ENCODE peak calls at places on chromosome 19, in five cellular contexts. One of them, this sample, is unnamed.

GRCh38 chr19:11168568-11168967 is 13.0 kb upstream of the SPC24 start:
- DNase-seq in GM12878: no peak
- DNase-seq in K562: no peak
- DNase-seq in HepG2: no peak
- DNase-seq in H1: no peak
- DNase-seq in this sample: no peak

GRCh38 chr19:33704271-33704670 is 82.5 kb downstream of the CHST8 start:
- DNase-seq in K562: no peak
- DNase-seq in HepG2: no peak
- DNase-seq in GM12878: no peak
- DNase-seq in H1: no peak
- DNase-seq in this sample: no peak

GRCh38 chr19:52211926-52212571 is 22.2 kb downstream of the PPP2R1A start:
- DNase-seq in H1: no peak
- DNase-seq in K562: no peak
- DNase-seq in GM12878: no peak
- DNase-seq in HepG2: no peak
- DNase-seq in this sample: no peak

GRCh38 chr19:35055715-35056179 is 14.2 kb downstream of the HPN start:
- DNase-seq in H1: peak; percentile 75
- DNase-seq in GM12878: no peak
- DNase-seq in K562: peak; percentile 46
- DNase-seq in HepG2: no peak
- DNase-seq in this sample: peak; percentile 90

GRCh38 chr19:7701049-7701653 is 780 bp downstream of the FCER2 start:
- DNase-seq in GM12878: no peak
- DNase-seq in H1: no peak
- DNase-seq in HepG2: no peak
- DNase-seq in K562: no peak
- DNase-seq in this sample: no peak

GRCh38 chr19:57803594-57804325 is 11.0 kb downstream of the ZNF552 start:
- DNase-seq in H1: no peak
- DNase-seq in GM12878: no peak
- DNase-seq in HepG2: peak; percentile 30
- DNase-seq in K562: no peak
- DNase-seq in this sample: peak; percentile 92

GRCh38 chr19:1224047-1224825 is 13.6 kb downstream of the CBARP start:
- DNase-seq in K562: no peak
- DNase-seq in HepG2: no peak
- DNase-seq in GM12878: no peak
- DNase-seq in H1: no peak
- DNase-seq in this sample: no peak

GRCh38 chr19:8615813-8616596 is 5.5 kb upstream of the ADAMTS10 start:
- DNase-seq in K562: peak; percentile 72
- DNase-seq in HepG2: peak; percentile 62
- DNase-seq in GM12878: no peak
- DNase-seq in H1: no peak
- DNase-seq in this sample: peak; percentile 79

GRCh38 chr19:40549007-40549708 is 27.5 kb upstream of the SHKBP1 start:
- DNase-seq in GM12878: no peak
- DNase-seq in H1: peak; percentile 73
- DNase-seq in HepG2: peak; percentile 49
- DNase-seq in K562: peak; percentile 84
- DNase-seq in this sample: peak; percentile 96

GRCh38 chr19:38079926-38080380 is 144.1 kb downstream of the DPF1 start:
- DNase-seq in H1: no peak
- DNase-seq in HepG2: peak; percentile 68
- DNase-seq in K562: no peak
- DNase-seq in GM12878: peak; percentile 77
- DNase-seq in this sample: peak; percentile 12

GRCh38 chr19:54364775-54365257 is at the start of gene LAIR1:
- DNase-seq in K562: no peak
- DNase-seq in GM12878: no peak
- DNase-seq in HepG2: no peak
- DNase-seq in H1: no peak
- DNase-seq in this sample: no peak

GRCh38 chr19:41637484-41637883 is 10.6 kb upstream of the CEACAM4 start:
- DNase-seq in GM12878: no peak
- DNase-seq in HepG2: no peak
- DNase-seq in K562: no peak
- DNase-seq in H1: no peak
- DNase-seq in this sample: no peak

GRCh38 chr19:1265611-1266115 is 3.5 kb upstream of the CIRBP start:
- DNase-seq in GM12878: no peak
- DNase-seq in K562: no peak
- DNase-seq in H1: no peak
- DNase-seq in HepG2: no peak
- DNase-seq in this sample: no peak

GRCh38 chr19:35766571-35767104 is 8.7 kb downstream of the PROSER3 start:
- DNase-seq in K562: no peak
- DNase-seq in HepG2: no peak
- DNase-seq in H1: no peak
- DNase-seq in GM12878: no peak
- DNase-seq in this sample: no peak

GRCh38 chr19:44806271-44806670 is 2.6 kb upstream of the BCAM start:
- DNase-seq in H1: no peak
- DNase-seq in GM12878: no peak
- DNase-seq in K562: no peak
- DNase-seq in HepG2: no peak
- DNase-seq in this sample: no peak

GRCh38 chr19:46904114-46905060 is 43.6 kb downstream of the ARHGAP35 start:
- DNase-seq in GM12878: no peak
- DNase-seq in H1: no peak
- DNase-seq in HepG2: no peak
- DNase-seq in K562: no peak
- DNase-seq in this sample: peak; percentile 47

GRCh38 chr19:2230029-2230531 is 6.0 kb downstream of the PLEKHJ1 start:
- DNase-seq in K562: no peak
- DNase-seq in GM12878: no peak
- DNase-seq in H1: no peak
- DNase-seq in HepG2: no peak
- DNase-seq in this sample: no peak

GRCh38 chr19:49574206-49574755 is 6.1 kb downstream of the NOSIP start:
- DNase-seq in H1: no peak
- DNase-seq in K562: no peak
- DNase-seq in GM12878: no peak
- DNase-seq in HepG2: no peak
- DNase-seq in this sample: no peak

GRCh38 chr19:39341720-39342604 is at the start of gene SAMD4B:
- DNase-seq in K562: peak; percentile 98
- DNase-seq in GM12878: peak; percentile 87
- DNase-seq in H1: peak; percentile 94
- DNase-seq in HepG2: peak; percentile 92
- DNase-seq in this sample: peak; percentile 98

GRCh38 chr19:8552810-8553209 is 24.4 kb downstream of the MYO1F start:
- DNase-seq in H1: peak; percentile 10
- DNase-seq in HepG2: peak; percentile 58
- DNase-seq in GM12878: no peak
- DNase-seq in K562: peak; percentile 71
- DNase-seq in this sample: peak; percentile 89

GRCh38 chr19:48393196-48393558 is 291 bp upstream of the GRIN2D start:
- DNase-seq in HepG2: no peak
- DNase-seq in GM12878: no peak
- DNase-seq in K562: no peak
- DNase-seq in H1: no peak
- DNase-seq in this sample: peak; percentile 42
- H3K4me3 ChIP-seq in HepG2: peak overlapping the region; percentile 56
- H3K4me3 ChIP-seq in GM12878: no peak overlapping the region
- H3K4me3 ChIP-seq in K562: no peak overlapping the region
- H3K4me3 ChIP-seq in H1: peak overlapping the region; percentile 65
- H3K4me3 ChIP-seq in this sample: peak overlapping the region; percentile 74

GRCh38 chr19:56476671-56477428 is at the start of gene ZNF667:
- DNase-seq in H1: no peak
- DNase-seq in GM12878: no peak
- DNase-seq in HepG2: no peak
- DNase-seq in K562: no peak
- DNase-seq in this sample: peak; percentile 4
- H3K4me2 ChIP-seq in H1: peak within 1 kb of the TSS; percentile 94
- H3K4me2 ChIP-seq in GM12878: no peak within 1 kb of the TSS
- H3K4me2 ChIP-seq in HepG2: no peak within 1 kb of the TSS
- H3K4me2 ChIP-seq in K562: peak within 1 kb of the TSS; percentile 58
- H3K4me2 ChIP-seq in this sample: peak within 1 kb of the TSS; percentile 82

DNA sequence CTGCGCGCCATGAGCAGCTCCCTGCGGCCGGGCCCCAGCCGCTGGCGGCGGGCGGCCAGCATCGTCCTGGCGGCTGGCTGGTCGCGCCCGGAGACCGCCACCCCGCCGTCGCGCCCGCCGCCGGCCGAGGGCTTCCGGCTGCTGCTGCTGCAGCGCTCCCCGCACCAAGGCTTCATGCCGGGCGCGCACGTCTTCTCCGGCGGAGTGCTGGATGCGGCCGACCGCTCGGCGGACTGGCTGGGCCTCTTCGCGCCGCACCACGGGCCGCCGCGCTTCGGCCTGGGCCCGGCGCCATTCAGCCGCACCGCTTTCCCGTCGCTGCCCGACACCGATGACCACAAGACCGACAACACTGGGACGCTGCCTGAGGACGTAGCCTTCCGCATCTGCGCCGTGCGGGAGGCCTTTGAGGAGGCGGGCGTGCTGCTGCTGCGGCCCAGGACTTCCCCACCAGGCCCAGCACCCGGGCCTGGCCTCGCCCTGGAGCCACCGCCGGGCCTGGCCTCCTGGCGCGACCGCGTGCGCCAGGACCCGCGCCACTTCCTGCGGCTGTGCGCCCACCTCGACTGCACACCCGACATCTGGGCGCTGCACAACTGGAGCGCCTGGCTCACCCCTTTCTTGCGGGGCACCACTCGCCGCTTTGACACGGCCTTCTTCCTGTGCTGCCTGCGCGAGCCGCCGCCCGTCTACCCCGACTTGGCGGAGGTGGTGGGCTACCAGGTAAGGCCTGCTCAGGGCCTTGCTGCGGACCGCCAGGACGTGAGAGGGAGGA is 518 bp downstream of the NUDT19 start:
- DNase-seq in GM12878: no peak
- DNase-seq in H1: no peak
- DNase-seq in HepG2: no peak
- DNase-seq in K562: peak; percentile 58
- DNase-seq in this sample: peak; percentile 65
- TF ChIP-seq CREB1 in GM12878: peak; percentile 86
- TF ChIP-seq CREB1 in H1: peak; percentile 82
- TF ChIP-seq CREB1 in HepG2: no peak
- TF ChIP-seq CREB1 in K562: peak; percentile 84
- TF ChIP-seq CREB1 in this sample: peak; percentile 29

GRCh38 chr19:29510701-29511265 is 15.0 kb upstream of the VSTM2B start:
- DNase-seq in GM12878: no peak
- DNase-seq in K562: no peak
- DNase-seq in H1: no peak
- DNase-seq in HepG2: no peak
- DNase-seq in this sample: peak; percentile 63
- H3K4me3 ChIP-seq in GM12878: no peak overlapping the region
- H3K4me3 ChIP-seq in K562: no peak overlapping the region
- H3K4me3 ChIP-seq in H1: no peak overlapping the region
- H3K4me3 ChIP-seq in HepG2: no peak overlapping the region
- H3K4me3 ChIP-seq in this sample: no peak overlapping the region

DNA sequence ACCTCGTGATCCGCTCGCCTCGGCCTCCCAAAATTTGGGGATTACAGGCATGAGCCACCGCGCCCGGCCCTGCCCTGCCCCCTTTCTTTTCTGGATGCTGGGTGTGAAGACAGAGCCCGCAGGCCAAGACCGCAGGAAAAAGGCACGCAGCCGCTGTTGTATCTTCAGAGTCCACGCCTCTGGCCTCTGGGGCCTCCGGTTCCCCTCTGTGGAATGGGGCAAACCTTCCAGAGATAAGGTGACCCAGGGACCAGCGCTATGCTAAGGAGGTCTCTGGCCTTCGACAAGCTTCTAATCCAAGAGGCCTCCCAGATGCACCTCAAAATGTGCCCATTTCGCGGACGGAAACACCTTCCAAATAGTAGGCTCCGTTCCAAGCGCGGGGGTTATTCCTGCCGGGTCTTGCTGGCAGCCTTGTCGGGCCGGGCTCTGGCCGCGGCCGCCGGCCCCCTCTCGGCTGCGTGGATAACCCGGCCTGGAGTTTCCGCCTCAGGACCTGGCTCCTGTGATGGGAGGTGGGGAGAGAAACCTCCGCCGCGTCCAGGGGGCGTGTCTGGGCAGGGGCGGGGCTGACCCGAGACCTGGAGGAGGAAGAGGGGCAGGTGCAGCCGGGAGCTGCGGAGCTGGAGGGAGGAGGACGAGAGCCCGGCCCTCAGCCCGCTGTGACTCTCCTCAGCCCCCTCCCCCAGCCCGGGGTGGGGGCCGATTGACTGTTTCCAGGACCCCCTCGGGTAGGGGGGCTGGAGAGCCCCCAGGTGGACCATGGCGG is 13.1 kb downstream of the TJP3 start:
- DNase-seq in H1: peak; percentile 90
- DNase-seq in HepG2: peak; percentile 59
- DNase-seq in K562: peak; percentile 97
- DNase-seq in GM12878: no peak
- DNase-seq in this sample: peak; percentile 98
- H3K4me2 ChIP-seq in H1: peak overlapping the region; percentile 98
- H3K4me2 ChIP-seq in HepG2: no peak overlapping the region
- H3K4me2 ChIP-seq in K562: peak overlapping the region; percentile 61
- H3K4me2 ChIP-seq in GM12878: peak overlapping the region; percentile 33
- H3K4me2 ChIP-seq in this sample: peak overlapping the region; percentile 97

GRCh38 chr19:19434483-19435045 is 29.1 kb downstream of the GATAD2A start:
- DNase-seq in HepG2: no peak
- DNase-seq in H1: no peak
- DNase-seq in GM12878: no peak
- DNase-seq in K562: no peak
- DNase-seq in this sample: no peak
- TF ChIP-seq CREB1 in HepG2: no peak
- TF ChIP-seq CREB1 in H1: no peak
- TF ChIP-seq CREB1 in GM12878: no peak
- TF ChIP-seq CREB1 in K562: no peak
- TF ChIP-seq CREB1 in this sample: no peak